ENCODE peak calls at places on chromosomes 4 and X, in ten cellular contexts. P is stimulated activated CD8-positive, alpha-beta memory T cell treated with anti-CD3 and anti-CD28 coated beads, Interleukin-12 subunit alpha, Interleukin-12 subunit beta, amount 100 ng/mL, for 1 hour; V is activated CD8-positive, alpha-beta memory T cell treated with anti-CD3 and anti-CD28 coated beads, Interleukin-2, amount 50 U/mL, for 48 hours; I is activated naive CD4-positive, alpha-beta T cell treated with Interleukin-2 at 50 U/mL for 16 hours; J is GM04503; M is heart right ventricle; E is AML-193; G is substantia nigra; D is DMS 273 treated with DMSO at 0.1 percent for 48 hours; L is GM12865. R is an unnamed sample.

GRCh38 chr4:138845051-138845450 is 170.5 kb upstream of the NOCT start:
- DNase-seq in G (no peak), I (no peak), D (no peak), E (no peak), V (no peak), L (no peak), P (no peak), J (no peak), M (no peak), R (no peak)

GRCh38 chr4:177161781-177162180 is 147.9 kb upstream of the NEIL3 start:
- DNase-seq in E (no peak), M (no peak), J (no peak), L (no peak), I (no peak), G (no peak), D (no peak), P (no peak), V (no peak), R (no peak)

GRCh38 chr4:152974732-152975614 is 38.9 kb downstream of the FHDC1 start:
- DNase-seq in L (no peak), G (no peak), V (peak), P (no peak), M (no peak), D (no peak), E (no peak), J (no peak), I (no peak), R (no peak)

GRCh38 chrX:68550193-68550592 is 51.3 kb downstream of the YIPF6 start:
- DNase-seq in I (no peak), L (no peak), G (no peak), V (no peak), M (no peak), J (no peak), P (no peak), E (no peak), D (no peak), R (no peak)

GRCh38 chr4:117800636-117801035 is 233.7 kb upstream of the NDST3 start:
- DNase-seq in G (no peak), I (no peak), P (no peak), V (no peak), E (no peak), D (no peak), M (no peak), J (no peak), L (no peak), R (no peak)

GRCh38 chrX:10620121-10620699 is at the start of gene MID1:
- DNase-seq in P (no peak), I (no peak), E (no peak), G (no peak), M (peak), J (no peak), L (peak), D (peak), V (peak), R (no peak)

GRCh38 chr4:184019084-184019483 is 114.0 kb downstream of the STOX2 start:
- DNase-seq in G (no peak), J (no peak), D (no peak), V (no peak), L (no peak), E (no peak), I (no peak), M (no peak), P (no peak), R (no peak)

GRCh38 chr4:61201562-61202099 is 1.5 kb downstream of the ADGRL3 start:
- DNase-seq in E (no peak), J (no peak), V (no peak), I (no peak), P (no peak), D (no peak), M (no peak), G (no peak), L (no peak), R (no peak)

GRCh38 chr4:99803702-99804101 is 12.9 kb upstream of the DAPP1 start:
- DNase-seq in J (no peak), V (no peak), M (no peak), G (no peak), I (no peak), P (no peak), L (no peak), D (no peak), E (no peak), R (no peak)